ENCODE peak calls at places on chromosome 20, in five cellular contexts. One of them, this sample, is unnamed.

GRCh38 chr20:38726849-38727601 is 2.7 kb downstream of the SLC32A1 start:
- DNase-seq in ascending aorta: no peak
- DNase-seq in left lung: no peak
- DNase-seq in CD8-positive, alpha-beta T cell: peak; percentile 52
- DNase-seq in sigmoid colon: no peak
- DNase-seq in this sample: no peak

GRCh38 chr20:45890077-45890996 is 671 bp downstream of the NEURL2 start:
- DNase-seq in sigmoid colon: peak; percentile 94
- DNase-seq in ascending aorta: no peak
- DNase-seq in CD8-positive, alpha-beta T cell: peak; percentile 57
- DNase-seq in left lung: peak; percentile 90
- DNase-seq in this sample: peak; percentile 89

GRCh38 chr20:14441201-14441600 is 103.8 kb upstream of the FLRT3 start:
- DNase-seq in left lung: no peak
- DNase-seq in ascending aorta: no peak
- DNase-seq in CD8-positive, alpha-beta T cell: no peak
- DNase-seq in sigmoid colon: no peak
- DNase-seq in this sample: no peak

GRCh38 chr20:44491635-44492395 is 16.1 kb downstream of the TTPAL start:
- DNase-seq in CD8-positive, alpha-beta T cell: peak; percentile 16
- DNase-seq in left lung: no peak
- DNase-seq in sigmoid colon: peak; percentile 84
- DNase-seq in ascending aorta: no peak
- DNase-seq in this sample: no peak

GRCh38 chr20:49685809-49686208 is 27.9 kb downstream of the B4GALT5 start:
- DNase-seq in CD8-positive, alpha-beta T cell: no peak
- DNase-seq in sigmoid colon: no peak
- DNase-seq in left lung: no peak
- DNase-seq in ascending aorta: no peak
- DNase-seq in this sample: no peak

GRCh38 chr20:63977392-63978276 is 1.8 kb downstream of the SAMD10 start:
- DNase-seq in left lung: peak; percentile 69
- DNase-seq in sigmoid colon: peak; percentile 66
- DNase-seq in ascending aorta: no peak
- DNase-seq in CD8-positive, alpha-beta T cell: peak; percentile 68
- DNase-seq in this sample: no peak

GRCh38 chr20:47318596-47319516 is 37.6 kb downstream of the ZMYND8 start:
- DNase-seq in sigmoid colon: peak; percentile 96
- DNase-seq in ascending aorta: peak; percentile 39
- DNase-seq in CD8-positive, alpha-beta T cell: no peak
- DNase-seq in left lung: peak; percentile 91
- DNase-seq in this sample: peak; percentile 93

GRCh38 chr20:51318058-51318960 is 224.2 kb downstream of the NFATC2 start:
- DNase-seq in sigmoid colon: no peak
- DNase-seq in left lung: no peak
- DNase-seq in CD8-positive, alpha-beta T cell: peak; percentile 43
- DNase-seq in ascending aorta: no peak
- DNase-seq in this sample: peak; percentile 74

GRCh38 chr20:288956-289692 is 1.4 kb downstream of the C20orf96 start:
- DNase-seq in CD8-positive, alpha-beta T cell: no peak
- DNase-seq in left lung: no peak
- DNase-seq in ascending aorta: no peak
- DNase-seq in sigmoid colon: no peak
- DNase-seq in this sample: no peak

GRCh38 chr20:34240121-34240520 is 1.1 kb upstream of the ASIP start:
- DNase-seq in CD8-positive, alpha-beta T cell: no peak
- DNase-seq in ascending aorta: no peak
- DNase-seq in sigmoid colon: no peak
- DNase-seq in left lung: no peak
- DNase-seq in this sample: no peak

GRCh38 chr20:2771631-2772080 is 28.8 kb downstream of the CPXM1 start:
- DNase-seq in left lung: peak; percentile 32
- DNase-seq in sigmoid colon: no peak
- DNase-seq in ascending aorta: no peak
- DNase-seq in CD8-positive, alpha-beta T cell: no peak
- DNase-seq in this sample: no peak

GRCh38 chr20:62352402-62353288 is 14.5 kb downstream of the LAMA5 start:
- DNase-seq in left lung: peak; percentile 80
- DNase-seq in ascending aorta: no peak
- DNase-seq in CD8-positive, alpha-beta T cell: no peak
- DNase-seq in sigmoid colon: peak; percentile 96
- DNase-seq in this sample: no peak

GRCh38 chr20:64048402-64049044 is 916 bp downstream of the SOX18 start:
- DNase-seq in CD8-positive, alpha-beta T cell: no peak
- DNase-seq in ascending aorta: no peak
- DNase-seq in sigmoid colon: no peak
- DNase-seq in left lung: no peak
- DNase-seq in this sample: no peak

GRCh38 chr20:63740070-63740500 is 509 bp downstream of the SLC2A4RG start:
- DNase-seq in sigmoid colon: peak; percentile 78
- DNase-seq in left lung: peak; percentile 86
- DNase-seq in CD8-positive, alpha-beta T cell: peak; percentile 44
- DNase-seq in ascending aorta: no peak
- DNase-seq in this sample: peak; percentile 82

GRCh38 chr20:40641809-40642208 is 47.2 kb downstream of the MAFB start:
- DNase-seq in ascending aorta: no peak
- DNase-seq in sigmoid colon: no peak
- DNase-seq in CD8-positive, alpha-beta T cell: no peak
- DNase-seq in left lung: no peak
- DNase-seq in this sample: no peak

GRCh38 chr20:32792316-32792715 is 27.4 kb upstream of the MAPRE1 start:
- DNase-seq in ascending aorta: no peak
- DNase-seq in CD8-positive, alpha-beta T cell: no peak
- DNase-seq in sigmoid colon: no peak
- DNase-seq in left lung: no peak
- DNase-seq in this sample: no peak

GRCh38 chr20:3165473-3166337 is 6.0 kb upstream of the FASTKD5 start:
- DNase-seq in sigmoid colon: peak; percentile 87
- DNase-seq in CD8-positive, alpha-beta T cell: no peak
- DNase-seq in ascending aorta: no peak
- DNase-seq in left lung: no peak
- DNase-seq in this sample: no peak

GRCh38 chr20:1440024-1440423 is 26.6 kb downstream of the NSFL1C start:
- DNase-seq in CD8-positive, alpha-beta T cell: no peak
- DNase-seq in sigmoid colon: no peak
- DNase-seq in left lung: no peak
- DNase-seq in ascending aorta: no peak
- DNase-seq in this sample: no peak

DNA sequence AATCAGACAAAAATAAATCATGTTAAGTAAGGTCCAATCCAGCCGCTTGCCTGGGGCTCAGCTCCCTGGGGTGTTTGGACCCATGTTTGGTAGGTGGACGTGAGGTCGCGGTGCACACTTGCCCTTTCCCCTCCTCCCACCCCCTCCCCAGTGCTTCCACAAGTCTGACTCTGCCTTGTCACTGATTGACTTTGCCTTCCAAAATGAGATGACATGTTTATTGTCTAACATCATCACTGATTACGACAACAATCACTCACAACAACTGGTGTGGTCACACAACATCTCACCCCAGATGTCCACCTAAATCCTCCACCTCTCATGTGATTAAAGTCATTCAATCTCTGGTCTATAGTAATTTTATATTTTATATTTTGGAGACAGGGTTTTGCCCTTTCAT is 56.2 kb downstream of the RIN2 start:
- DNase-seq in ascending aorta: no peak
- DNase-seq in CD8-positive, alpha-beta T cell: no peak
- DNase-seq in left lung: no peak
- DNase-seq in sigmoid colon: peak; percentile 35
- DNase-seq in this sample: no peak
- H3K4me1 ChIP-seq in ascending aorta: peaks cover 16% of the 10 kb centered on the region
- H3K4me1 ChIP-seq in CD8-positive, alpha-beta T cell: no peaks in the 10 kb centered on the region
- H3K4me1 ChIP-seq in left lung: peaks cover 22% of the 10 kb centered on the region
- H3K4me1 ChIP-seq in sigmoid colon: no peaks in the 10 kb centered on the region
- H3K4me1 ChIP-seq in this sample: peaks cover 36% of the 10 kb centered on the region

DNA sequence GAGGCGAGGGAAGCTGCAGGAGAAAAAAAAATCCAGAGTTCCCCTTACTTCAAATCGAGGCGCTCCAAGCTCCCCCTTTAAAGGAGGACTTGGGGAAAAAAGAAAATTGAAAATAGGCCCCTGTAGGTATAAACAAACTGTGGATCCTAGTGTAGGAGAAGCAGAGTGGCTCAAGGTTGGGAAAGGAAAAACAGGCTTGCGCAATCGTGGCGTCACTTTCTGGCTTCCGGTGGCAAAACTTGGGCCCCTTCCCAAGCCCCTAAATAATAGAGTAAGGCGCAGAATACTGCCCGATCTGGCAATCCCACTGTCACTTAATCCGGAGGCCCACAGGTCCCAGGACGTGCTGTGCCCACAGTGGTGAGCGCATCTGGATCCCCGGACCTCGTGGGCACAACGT is 8.0 kb downstream of the PAX1 start:
- DNase-seq in left lung: no peak
- DNase-seq in CD8-positive, alpha-beta T cell: no peak
- DNase-seq in ascending aorta: no peak
- DNase-seq in sigmoid colon: no peak
- DNase-seq in this sample: no peak
- H3K4me3 ChIP-seq in left lung: no peak overlapping the region
- H3K4me3 ChIP-seq in CD8-positive, alpha-beta T cell: no peak overlapping the region
- H3K4me3 ChIP-seq in ascending aorta: no peak overlapping the region
- H3K4me3 ChIP-seq in sigmoid colon: no peak overlapping the region
- H3K4me3 ChIP-seq in this sample: no peak overlapping the region

GRCh38 chr20:10864076-10864672 is 190.4 kb upstream of the JAG1 start:
- DNase-seq in CD8-positive, alpha-beta T cell: no peak
- DNase-seq in left lung: peak; percentile 69
- DNase-seq in sigmoid colon: no peak
- DNase-seq in ascending aorta: no peak
- DNase-seq in this sample: peak; percentile 73

GRCh38 chr20:10863337-10864060 is 189.7 kb upstream of the JAG1 start:
- DNase-seq in ascending aorta: no peak
- DNase-seq in CD8-positive, alpha-beta T cell: no peak
- DNase-seq in left lung: no peak
- DNase-seq in sigmoid colon: no peak
- DNase-seq in this sample: no peak

GRCh38 chr20:10861619-10862018 is 187.8 kb upstream of the JAG1 start:
- DNase-seq in CD8-positive, alpha-beta T cell: no peak
- DNase-seq in ascending aorta: no peak
- DNase-seq in left lung: no peak
- DNase-seq in sigmoid colon: no peak
- DNase-seq in this sample: no peak

GRCh38 chr20:10857362-10858070 is 183.7 kb upstream of the JAG1 start:
- DNase-seq in ascending aorta: peak; percentile 36
- DNase-seq in left lung: peak; percentile 51
- DNase-seq in sigmoid colon: no peak
- DNase-seq in CD8-positive, alpha-beta T cell: no peak
- DNase-seq in this sample: no peak

DNA sequence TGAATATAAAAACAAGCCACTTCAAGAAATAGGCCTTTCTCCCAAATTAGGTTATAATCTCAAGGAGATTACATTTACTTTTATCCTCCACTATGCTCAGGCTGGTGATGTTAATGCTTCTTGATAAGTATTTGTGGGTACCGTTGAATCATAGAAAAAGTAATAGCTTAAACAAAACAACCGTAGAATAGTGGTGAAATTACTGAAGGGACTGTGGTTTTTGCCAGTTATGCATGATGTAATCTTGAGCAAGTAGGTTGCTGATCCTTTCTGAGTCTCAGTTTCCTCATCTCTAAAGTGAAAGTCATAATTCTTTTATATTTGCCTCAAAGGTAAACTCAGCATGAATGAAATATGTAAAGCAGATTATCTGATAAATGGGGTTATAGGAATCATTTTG is 187.3 kb upstream of the JAG1 start:
- DNase-seq in ascending aorta: no peak
- DNase-seq in left lung: no peak
- DNase-seq in CD8-positive, alpha-beta T cell: no peak
- DNase-seq in sigmoid colon: no peak
- DNase-seq in this sample: no peak
- H3K27ac ChIP-seq in ascending aorta: no peak overlapping the region
- H3K27ac ChIP-seq in left lung: peak overlapping the region; percentile 10
- H3K27ac ChIP-seq in CD8-positive, alpha-beta T cell: no peak overlapping the region
- H3K27ac ChIP-seq in sigmoid colon: no peak overlapping the region
- H3K27ac ChIP-seq in this sample: no peak overlapping the region

GRCh38 chr20:4898845-4899244 is 102.5 kb downstream of the SLC23A2 start:
- DNase-seq in CD8-positive, alpha-beta T cell: no peak
- DNase-seq in ascending aorta: no peak
- DNase-seq in sigmoid colon: no peak
- DNase-seq in left lung: no peak
- DNase-seq in this sample: no peak

GRCh38 chr20:4902788-4903187 is 98.5 kb downstream of the SLC23A2 start:
- DNase-seq in left lung: no peak
- DNase-seq in sigmoid colon: no peak
- DNase-seq in CD8-positive, alpha-beta T cell: no peak
- DNase-seq in ascending aorta: no peak
- DNase-seq in this sample: no peak

GRCh38 chr20:4898282-4898681 is 103.0 kb downstream of the SLC23A2 start:
- DNase-seq in left lung: no peak
- DNase-seq in CD8-positive, alpha-beta T cell: no peak
- DNase-seq in sigmoid colon: no peak
- DNase-seq in ascending aorta: no peak
- DNase-seq in this sample: no peak

GRCh38 chr20:4904127-4904860 is 97.0 kb downstream of the SLC23A2 start:
- DNase-seq in CD8-positive, alpha-beta T cell: no peak
- DNase-seq in ascending aorta: no peak
- DNase-seq in sigmoid colon: no peak
- DNase-seq in left lung: no peak
- DNase-seq in this sample: no peak

DNA sequence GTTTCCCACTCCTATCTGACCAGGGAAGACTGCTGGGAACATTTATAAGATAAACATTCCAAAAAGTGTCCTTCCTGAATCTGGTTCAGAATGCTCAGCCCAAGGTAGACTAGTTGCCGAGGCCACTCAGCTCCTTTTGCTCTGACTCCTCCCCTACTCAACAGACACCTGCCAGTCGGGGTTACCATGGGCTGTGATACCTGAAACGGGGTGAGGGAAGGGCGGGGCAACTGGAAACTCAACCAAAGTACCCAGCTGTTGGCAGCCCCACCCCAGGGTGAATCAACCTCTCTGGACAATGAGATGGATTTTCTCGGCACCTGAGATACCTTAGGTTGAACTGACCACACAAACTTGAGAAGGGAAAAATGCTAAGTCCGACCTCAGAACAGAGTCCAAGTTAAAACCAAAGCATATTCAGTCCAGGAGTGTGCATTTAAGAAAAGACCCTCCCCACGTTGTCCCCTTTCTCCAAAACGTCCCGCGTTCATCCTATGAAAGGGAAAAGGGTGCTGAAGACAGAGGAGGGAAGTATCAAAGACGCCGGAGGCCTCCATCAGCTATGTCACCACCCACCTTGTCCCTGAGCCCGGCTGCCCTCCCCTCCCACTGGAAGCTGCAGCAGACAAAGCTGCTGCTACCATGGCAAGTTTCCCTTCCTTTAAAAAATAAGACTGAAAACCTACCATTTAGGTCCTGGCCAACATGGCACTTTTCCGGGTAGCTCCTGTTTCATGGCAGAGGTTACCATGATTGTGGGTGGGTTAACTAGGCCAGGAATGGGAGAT is 100.1 kb downstream of the SLC23A2 start:
- DNase-seq in CD8-positive, alpha-beta T cell: no peak
- DNase-seq in sigmoid colon: no peak
- DNase-seq in ascending aorta: no peak
- DNase-seq in left lung: no peak
- DNase-seq in this sample: no peak
- H3K4me1 ChIP-seq in CD8-positive, alpha-beta T cell: no peaks in the 10 kb centered on the region
- H3K4me1 ChIP-seq in sigmoid colon: no peaks in the 10 kb centered on the region
- H3K4me1 ChIP-seq in ascending aorta: peaks cover 3% of the 10 kb centered on the region
- H3K4me1 ChIP-seq in left lung: no peaks in the 10 kb centered on the region
- H3K4me1 ChIP-seq in this sample: peaks cover 9% of the 10 kb centered on the region

This sample was measured in upper lobe of right lung.